ENCODE peak calls at places on chromosomes 16 and 17, in ten cellular contexts. A is SK-N-SH, X is PC-3, G is neural progenitor cell, C is kidney epithelial cell, F is GM06990, R is GM23248, E is A549, O is ovary, H is astrocyte. V is an unnamed sample.

GRCh38 chr17:67491009-67491677 is 114.1 kb downstream of the PITPNC1 start:
- DNase-seq in X (no peak), F (no peak), H (peak; percentile 98), G (peak; percentile 56), O (peak; percentile 84), A (peak; percentile 89), R (peak; percentile 100), C (peak; percentile 88), E (peak; percentile 91), V (peak; percentile 49)

GRCh38 chr16:2795714-2796143 is 2.5 kb upstream of the PRSS41 start:
- DNase-seq in A (no peak), R (no peak), G (no peak), E (no peak), X (no peak), C (no peak), H (no peak), O (no peak), F (no peak), V (peak; percentile 26)

GRCh38 chr17:73365203-73365933 is 53.6 kb upstream of the CDC42EP4 start:
- DNase-seq in R (peak; percentile 17), H (no peak), A (no peak), C (no peak), X (no peak), O (peak; percentile 63), G (no peak), F (no peak), E (no peak), V (no peak)

GRCh38 chr17:2906907-2907306 is 110.7 kb downstream of the RAP1GAP2 start:
- DNase-seq in R (no peak), X (no peak), H (no peak), F (no peak), O (no peak), G (no peak), C (no peak), E (no peak), A (no peak), V (no peak)

GRCh38 chr17:68176770-68177169 is 71.1 kb upstream of the AMZ2 start:
- DNase-seq in G (peak; percentile 19), H (no peak), X (no peak), C (no peak), R (no peak), E (no peak), A (no peak), O (no peak), F (no peak), V (no peak)

GRCh38 chr17:8366231-8366630 is 10.3 kb downstream of the KRABD2 start:
- DNase-seq in H (peak; percentile 83), E (no peak), F (no peak), C (no peak), X (peak; percentile 58), O (no peak), G (no peak), A (no peak), R (peak; percentile 81), V (peak; percentile 62)

GRCh38 chr17:65560628-65561371 is 648 bp downstream of the AXIN2 start:
- DNase-seq in F (peak; percentile 78), C (peak; percentile 56), A (peak; percentile 92), X (peak; percentile 88), G (peak; percentile 98), E (peak; percentile 87), R (peak; percentile 93), O (peak; percentile 88), H (peak; percentile 83), V (peak; percentile 44)

GRCh38 chr17:17108681-17109049 is 66.4 kb downstream of the MPRIP start:
- DNase-seq in X (no peak), C (no peak), R (peak; percentile 21), E (peak; percentile 44), F (no peak), O (no peak), A (peak; percentile 36), G (no peak), H (no peak), V (no peak)

GRCh38 chr17:1713160-1713877 is 3.1 kb upstream of the TLCD2 start:
- DNase-seq in A (no peak), F (no peak), G (no peak), E (no peak), H (no peak), X (no peak), O (no peak), R (peak; percentile 32), C (no peak), V (no peak)

GRCh38 chr17:1714980-1715802 is 5.0 kb upstream of the TLCD2 start:
- DNase-seq in R (peak; percentile 96), X (peak; percentile 86), O (peak; percentile 91), F (no peak), H (peak; percentile 77), G (peak; percentile 64), E (peak; percentile 90), C (no peak), A (peak; percentile 62), V (peak; percentile 76)

GRCh38 chr17:1715803-1716075 is 5.6 kb upstream of the TLCD2 start:
- DNase-seq in C (no peak), H (no peak), O (no peak), R (no peak), F (no peak), E (no peak), A (no peak), X (no peak), G (no peak), V (no peak)

GRCh38 chr17:1713878-1714487 is 3.8 kb upstream of the TLCD2 start:
- DNase-seq in C (no peak), X (peak; percentile 56), A (peak; percentile 62), R (peak; percentile 48), H (no peak), E (peak; percentile 86), G (peak; percentile 86), F (no peak), O (peak; percentile 45), V (peak; percentile 41)

DNA sequence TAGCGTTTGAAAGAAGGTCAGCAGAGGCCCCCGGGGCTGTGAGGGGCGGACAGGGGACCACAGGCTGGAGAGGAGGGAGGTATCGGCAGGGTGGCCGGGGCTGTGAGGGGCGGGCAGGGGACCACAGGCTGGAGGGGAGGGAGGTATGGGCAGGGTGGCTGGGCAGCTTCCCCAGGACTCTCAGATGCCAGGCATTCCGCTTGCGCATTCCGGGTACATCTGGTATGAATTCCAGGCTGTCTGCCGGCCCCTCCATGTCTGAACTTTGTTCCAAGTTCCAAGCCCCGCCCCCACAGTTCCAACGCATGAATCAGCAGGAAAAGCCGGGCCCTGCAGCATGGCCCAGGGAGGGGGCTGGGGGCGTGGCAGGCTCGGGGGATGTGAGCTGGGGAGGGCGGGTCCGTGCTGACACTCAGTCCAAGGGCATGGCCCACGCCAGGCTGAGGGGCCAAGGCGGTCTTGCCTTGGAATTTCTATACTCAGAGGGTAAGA is 4.4 kb upstream of the TLCD2 start:
- DNase-seq in H (peak; percentile 93), A (peak; percentile 63), X (peak; percentile 93), E (peak; percentile 97), R (peak; percentile 100), O (peak; percentile 99), G (peak; percentile 96), F (no peak), C (peak; percentile 89), V (peak; percentile 80)
- H3K4me3 ChIP-seq in H (peak overlapping the region; percentile 80), A (peak overlapping the region; percentile 95), X (peak overlapping the region; percentile 81), E (peak overlapping the region; percentile 87), R (peak overlapping the region; percentile 94), O (peak overlapping the region; percentile 73), G (peak overlapping the region; percentile 78), F (peak overlapping the region; percentile 88), C (peak overlapping the region; percentile 89), V (peak overlapping the region; percentile 87)

GRCh38 chr17:64004218-64004770 is 6.1 kb downstream of the PRR29 start:
- DNase-seq in O (no peak), G (no peak), X (no peak), C (no peak), E (no peak), A (no peak), R (no peak), F (no peak), H (no peak), V (no peak)

GRCh38 chr17:64007838-64008282 is 9.7 kb downstream of the PRR29 start:
- DNase-seq in E (no peak), G (no peak), H (no peak), X (no peak), A (no peak), F (no peak), C (no peak), R (no peak), O (no peak), V (no peak)

GRCh38 chr17:64006361-64007088 is 8.4 kb downstream of the PRR29 start:
- DNase-seq in O (no peak), F (no peak), E (no peak), H (no peak), C (no peak), A (peak; percentile 80), R (no peak), G (no peak), X (no peak), V (no peak)

GRCh38 chr17:64004903-64005733 is 7.0 kb downstream of the PRR29 start:
- DNase-seq in H (no peak), O (no peak), G (no peak), X (no peak), C (no peak), R (no peak), A (peak; percentile 19), F (no peak), E (no peak), V (no peak)

GRCh38 chr17:64005734-64006167 is 7.6 kb downstream of the PRR29 start:
- DNase-seq in F (no peak), R (peak; percentile 30), E (peak; percentile 56), C (no peak), H (no peak), X (peak; percentile 92), A (peak; percentile 76), O (no peak), G (no peak), V (no peak)
- H3K4me3 ChIP-seq in F (no peak overlapping the region), R (no peak overlapping the region), E (no peak overlapping the region), C (no peak overlapping the region), H (no peak overlapping the region), X (peak overlapping the region; percentile 18), A (no peak overlapping the region), O (no peak overlapping the region), G (no peak overlapping the region), V (no peak overlapping the region)

DNA sequence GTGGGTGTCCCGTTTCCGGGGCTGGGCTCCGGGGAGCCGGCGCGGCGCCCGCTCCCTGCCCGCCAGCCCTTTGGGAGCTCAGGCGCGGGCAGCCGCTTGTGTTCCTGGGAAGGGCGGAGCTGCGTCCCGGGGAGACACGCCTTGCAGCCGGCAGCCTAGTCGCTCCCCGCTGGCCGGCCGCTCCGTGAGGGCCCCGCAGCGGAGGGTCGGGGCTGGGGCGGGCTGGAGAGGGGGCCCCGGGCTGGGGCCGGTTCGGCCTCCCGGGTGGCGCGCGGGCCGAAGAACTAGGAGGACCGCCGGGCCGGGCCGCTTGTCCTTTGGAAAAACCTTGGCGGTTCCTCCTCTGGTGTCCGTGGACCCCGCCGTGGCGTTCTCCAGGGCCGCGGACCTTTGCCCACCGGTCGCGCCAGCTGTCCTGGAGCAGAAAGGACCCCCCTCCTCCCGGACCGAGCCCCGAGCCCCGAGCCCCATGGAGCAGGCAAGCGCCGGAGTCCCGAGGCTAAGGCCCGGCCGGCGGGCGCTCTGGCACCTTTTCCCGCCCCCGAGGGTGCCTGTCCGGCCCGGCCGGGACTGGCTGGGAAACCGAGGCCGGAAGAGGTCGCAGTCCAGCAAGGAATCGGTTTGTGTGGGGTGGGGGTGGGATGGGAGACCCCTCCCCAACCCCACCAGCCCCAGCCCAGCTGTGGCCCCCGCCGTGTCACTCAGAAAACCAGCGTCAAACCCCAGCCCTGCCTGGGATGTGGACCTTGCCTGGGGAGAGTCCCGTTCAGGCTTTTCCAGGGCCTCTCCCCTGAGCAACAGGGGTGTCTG is 6.8 kb upstream of the TBC1D3B start:
- DNase-seq in O (peak; percentile 46), H (peak; percentile 66), G (peak; percentile 94), E (peak; percentile 55), F (no peak), X (peak; percentile 25), C (peak; percentile 38), R (peak; percentile 97), A (peak; percentile 67), V (peak; percentile 27)
- H3K4me3 ChIP-seq in O (peak overlapping the region; percentile 54), H (peak overlapping the region; percentile 65), G (peak overlapping the region; percentile 58), E (peak overlapping the region; percentile 62), F (peak overlapping the region; percentile 14), X (peak overlapping the region; percentile 50), C (peak overlapping the region; percentile 37), R (peak overlapping the region; percentile 75), A (peak overlapping the region; percentile 37), V (peak overlapping the region; percentile 37)

DNA sequence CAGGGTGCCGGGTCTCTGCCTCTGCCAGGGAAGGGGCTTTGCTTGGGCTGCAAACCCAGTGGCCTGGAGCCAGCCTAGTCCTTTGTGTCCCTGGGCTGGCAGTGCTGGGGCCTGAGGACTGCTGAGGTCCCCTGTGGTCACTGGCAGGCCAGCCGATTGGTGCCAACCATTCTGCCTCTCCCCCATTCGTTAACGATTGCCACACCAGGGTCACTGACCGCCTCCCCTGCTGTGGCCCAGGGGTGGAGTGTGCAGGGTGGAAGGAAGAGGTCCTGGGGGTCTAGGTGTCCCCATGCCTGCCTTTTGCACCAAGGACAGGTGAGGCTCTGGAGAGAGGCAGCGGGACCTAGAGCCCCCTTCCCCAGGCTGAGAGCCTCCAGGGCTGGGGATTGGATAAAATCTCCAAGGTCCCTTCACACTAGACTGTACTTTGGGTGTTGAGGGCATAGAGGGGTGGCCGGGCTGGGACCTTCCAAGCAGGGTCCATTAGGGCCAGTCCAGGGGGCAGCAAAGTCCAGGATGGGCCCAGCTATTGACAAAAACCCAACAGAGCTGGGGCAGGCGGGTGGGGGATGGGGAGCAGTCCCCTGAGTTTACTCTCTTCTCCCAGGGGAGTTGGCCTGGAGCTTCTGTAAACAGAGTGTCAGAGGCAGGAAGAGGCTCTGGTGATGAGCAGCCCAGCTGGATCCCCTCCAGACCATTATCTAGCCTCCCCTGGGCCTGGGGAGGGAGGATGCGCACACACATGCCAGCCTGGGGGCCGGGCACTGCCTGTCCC is 1.1 kb downstream of the VASN start:
- DNase-seq in F (no peak), C (no peak), O (peak; percentile 48), R (peak; percentile 95), E (peak; percentile 82), X (peak; percentile 67), H (no peak), G (peak; percentile 47), A (peak; percentile 85), V (no peak)
- H3K4me3 ChIP-seq in F (no peak overlapping the region), C (peak overlapping the region; percentile 66), O (peak overlapping the region; percentile 78), R (peak overlapping the region; percentile 100), E (peak overlapping the region; percentile 70), X (peak overlapping the region; percentile 91), H (peak overlapping the region; percentile 83), G (peak overlapping the region; percentile 65), A (peak overlapping the region; percentile 77), V (peak overlapping the region; percentile 57)